ENCODE peak calls at places on chromosomes 12 and 14, in five cellular contexts. C, T, Q, N and P are unnamed samples.

GRCh38 chr12:100959481-100959880 is 164.9 kb downstream of the ANO4 start:
- DNase-seq in C (no peak), N (no peak), T (no peak), Q (peak), P (no peak)

GRCh38 chr14:45891417-45892080 is 638.5 kb upstream of the MIS18BP1 start:
- DNase-seq in Q (no peak), C (no peak), T (no peak), N (no peak), P (peak)

GRCh38 chr12:42143401-42144173 is 1.1 kb downstream of the GXYLT1 start:
- DNase-seq in C (peak), N (no peak), T (no peak), Q (no peak), P (no peak)

GRCh38 chr14:68660495-68660894 is 132.4 kb downstream of the ZFP36L1 start:
- DNase-seq in N (no peak), Q (no peak), T (no peak), C (no peak), P (no peak)

GRCh38 chr14:20781805-20782204 is 737 bp downstream of the RNASE6 start:
- DNase-seq in C (no peak), Q (no peak), T (peak), N (no peak), P (no peak)

GRCh38 chr14:25350071-25350470 is 300.1 kb upstream of the STXBP6 start:
- DNase-seq in N (no peak), T (no peak), Q (no peak), C (no peak), P (no peak)

GRCh38 chr12:28484157-28484556 is 293.9 kb downstream of the CCDC91 start:
- DNase-seq in N (no peak), C (no peak), T (no peak), Q (no peak), P (no peak)

GRCh38 chr12:45543887-45544286 is 185.6 kb upstream of the ARID2 start:
- DNase-seq in N (peak), Q (peak), C (peak), T (peak), P (no peak)

GRCh38 chr12:92094751-92095161 is 50.9 kb downstream of the BTG1 start:
- DNase-seq in Q (no peak), N (no peak), C (no peak), T (no peak), P (no peak)

GRCh38 chr14:73942180-73942579 is 7.7 kb downstream of the FAM161B start:
- DNase-seq in C (no peak), N (no peak), T (no peak), Q (no peak), P (no peak)

GRCh38 chr14:26765768-26766550 is 168.1 kb upstream of the NOVA1 start:
- DNase-seq in T (no peak), C (peak), Q (peak), N (no peak), P (peak)

GRCh38 chr14:32998433-32998832 is 59.8 kb downstream of the NPAS3 start:
- DNase-seq in Q (peak), N (no peak), T (no peak), C (peak), P (no peak)

GRCh38 chr12:94280063-94280462 is 131.7 kb downstream of the PLXNC1 start:
- DNase-seq in C (no peak), T (no peak), N (no peak), Q (no peak), P (no peak)